ENCODE peak calls at places on chromosomes 4 and X, in four cellular contexts. H is IMR-90, O is MM.1S, B is H9. U is an unnamed sample. For H3K27me3 and H3K4me1, the result is how much of the 10 kb centered on the place peaks cover.

GRCh38 chr4:177051473-177052060 is 258.1 kb upstream of the NEIL3 start:
- DNase-seq in H (peak), B (peak), O (peak), U (peak)

GRCh38 chr4:86565641-86566040 is 28.5 kb upstream of the PTPN13 start:
- DNase-seq in O (no peak), H (no peak), B (no peak), U (no peak)

GRCh38 chr4:155759372-155760252 is 791 bp downstream of the GUCY1B1 start:
- DNase-seq in O (peak), H (peak), B (peak), U (peak)

GRCh38 chr4:72031868-72032619 is at the start of gene NPFFR2:
- DNase-seq in H (no peak), O (no peak), B (peak), U (peak)

GRCh38 chr4:61299316-61299715 is 99.2 kb downstream of the ADGRL3 start:
- DNase-seq in B (no peak), H (no peak), O (no peak), U (no peak)

GRCh38 chr4:8219236-8219635 is 20.1 kb downstream of the SH3TC1 start:
- DNase-seq in O (no peak), H (no peak), B (no peak), U (no peak)

GRCh38 chr4:6855692-6856297 is 53.8 kb upstream of the TBC1D14 start:
- DNase-seq in O (no peak), B (no peak), H (peak), U (peak)

GRCh38 chr4:73528171-73528570 is 46.6 kb downstream of the AFM start:
- DNase-seq in O (no peak), H (no peak), B (no peak), U (no peak)

GRCh38 chrX:123324628-123325027 is 140.6 kb downstream of the GRIA3 start:
- DNase-seq in H (no peak), B (no peak), O (no peak), U (no peak)

GRCh38 chrX:29580560-29580959 is 634.8 kb upstream of the MAGEB2 start:
- DNase-seq in O (no peak), H (no peak), B (no peak), U (no peak)

GRCh38 chrX:118360429-118361125 is 14.7 kb downstream of the WDR44 start:
- DNase-seq in B (no peak), H (peak), O (no peak), U (peak)

GRCh38 chrX:110315541-110315940 is 2.3 kb downstream of the AMMECR1 start:
- DNase-seq in H (no peak), B (no peak), O (no peak), U (no peak)

GRCh38 chr4:182306792-182307507 is 63.7 kb downstream of the TENM3 start:
- DNase-seq in O (no peak), H (peak), B (no peak), U (no peak)

GRCh38 chr4:34953145-34953799 is 1291.0 kb downstream of the ARAP2 start:
- DNase-seq in O (no peak), B (peak), H (no peak), U (no peak)

GRCh38 chr4:61795998-61796397 is 595.9 kb downstream of the ADGRL3 start:
- DNase-seq in H (no peak), O (no peak), B (no peak), U (no peak)

GRCh38 chr4:25174674-25175073 is 14.4 kb upstream of the SEPSECS start:
- DNase-seq in B (no peak), H (peak), O (no peak), U (peak)

GRCh38 chr4:102759835-102760644 is 728 bp downstream of the MANBA start:
- DNase-seq in H (peak), O (no peak), B (no peak), U (peak)

GRCh38 chr4:1294424-1294823 is 4.7 kb downstream of the MAEA start:
- DNase-seq in B (no peak), H (no peak), O (no peak), U (no peak)
- H3K4me2 ChIP-seq in B (no peak), H (no peak), O (no peak), U (no peak)

GRCh38 chr4:151942971-151943370 is 182.2 kb upstream of the GATB start:
- DNase-seq in H (no peak), B (no peak), O (no peak), U (no peak)

GRCh38 chr4:151940290-151940689 is 179.5 kb upstream of the GATB start:
- DNase-seq in H (no peak), B (no peak), O (peak), U (no peak)

GRCh38 chr4:151935411-151935810 is 174.6 kb upstream of the GATB start:
- DNase-seq in H (no peak), O (no peak), B (no peak), U (no peak)

GRCh38 chr4:151940926-151941617 is 180.3 kb upstream of the GATB start:
- DNase-seq in H (no peak), B (no peak), O (no peak), U (no peak)

DNA sequence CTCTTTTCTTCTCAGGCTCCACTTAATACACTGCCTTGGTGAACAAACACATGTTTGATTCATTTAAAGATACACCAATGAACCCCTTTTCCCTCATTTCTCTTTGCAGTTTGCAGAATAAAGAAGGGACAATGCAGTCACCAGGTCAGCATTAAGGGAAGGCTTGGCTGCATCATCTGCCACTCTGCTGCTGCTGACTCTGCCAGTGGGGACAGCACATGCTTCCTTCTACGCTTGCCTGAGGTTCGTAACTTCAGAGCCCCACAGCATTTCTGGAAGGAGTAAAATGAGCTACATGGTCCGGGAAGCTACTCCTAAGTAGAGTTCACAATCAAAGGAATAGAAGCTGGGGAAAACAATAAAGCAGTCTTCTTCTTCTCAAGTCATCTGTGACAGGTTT is 178.9 kb upstream of the GATB start:
- DNase-seq in O (no peak), H (no peak), B (no peak), U (no peak)
- H3K27me3 ChIP-seq in O (under half), H (under half), B (under half), U (under half)

GRCh38 chr4:184819786-184820185 is 6.0 kb downstream of the ACSL1 start:
- DNase-seq in B (no peak), H (no peak), O (no peak), U (no peak)
- H3K4me1 ChIP-seq in B (under half), H (under half), O (under half), U (under half)

GRCh38 chrX:39309721-39310152 is 508.5 kb downstream of the MID1IP1 start:
- DNase-seq in O (no peak), B (no peak), H (no peak), U (peak)

GRCh38 chrX:39313149-39313548 is 511.9 kb downstream of the MID1IP1 start:
- DNase-seq in H (no peak), O (no peak), B (no peak), U (no peak)

GRCh38 chrX:39309018-39309620 is 507.9 kb downstream of the MID1IP1 start:
- DNase-seq in O (no peak), B (no peak), H (no peak), U (peak)

GRCh38 chrX:39310925-39311324 is 509.7 kb downstream of the MID1IP1 start:
- DNase-seq in B (no peak), O (no peak), H (no peak), U (no peak)

GRCh38 chrX:39311646-39312045 is 510.4 kb downstream of the MID1IP1 start:
- DNase-seq in H (no peak), O (no peak), B (no peak), U (no peak)
- H3K4me2 ChIP-seq in H (no peak), O (no peak), B (no peak), U (no peak)

GRCh38 chrX:139077303-139078131 is 366.0 kb upstream of the FGF13 start:
- DNase-seq in H (no peak), B (no peak), O (no peak), U (peak)

GRCh38 chrX:139078342-139078741 is 366.8 kb upstream of the FGF13 start:
- DNase-seq in O (no peak), B (no peak), H (no peak), U (no peak)

GRCh38 chrX:139081965-139082364 is 370.4 kb upstream of the FGF13 start:
- DNase-seq in H (no peak), O (no peak), B (no peak), U (no peak)

GRCh38 chrX:139078761-139079160 is 367.2 kb upstream of the FGF13 start:
- DNase-seq in H (no peak), B (no peak), O (no peak), U (no peak)

GRCh38 chrX:139079789-139080188 is 368.3 kb upstream of the FGF13 start:
- DNase-seq in O (no peak), H (no peak), B (no peak), U (no peak)
- H3K27me3 ChIP-seq in O (under half), H (under half), B (under half), U (under half)

GRCh38 chr4:15482346-15482745 is 12.7 kb downstream of the CC2D2A start:
- DNase-seq in H (no peak), B (no peak), O (no peak), U (no peak)

GRCh38 chr4:15479913-15480185 is 10.2 kb downstream of the CC2D2A start:
- DNase-seq in H (peak), B (no peak), O (no peak), U (peak)

GRCh38 chr4:15478724-15479088 is 9.0 kb downstream of the CC2D2A start:
- DNase-seq in B (peak), O (no peak), H (no peak), U (no peak)

GRCh38 chr4:15479089-15479912 is 9.6 kb downstream of the CC2D2A start:
- DNase-seq in H (peak), B (peak), O (peak), U (peak)

DNA sequence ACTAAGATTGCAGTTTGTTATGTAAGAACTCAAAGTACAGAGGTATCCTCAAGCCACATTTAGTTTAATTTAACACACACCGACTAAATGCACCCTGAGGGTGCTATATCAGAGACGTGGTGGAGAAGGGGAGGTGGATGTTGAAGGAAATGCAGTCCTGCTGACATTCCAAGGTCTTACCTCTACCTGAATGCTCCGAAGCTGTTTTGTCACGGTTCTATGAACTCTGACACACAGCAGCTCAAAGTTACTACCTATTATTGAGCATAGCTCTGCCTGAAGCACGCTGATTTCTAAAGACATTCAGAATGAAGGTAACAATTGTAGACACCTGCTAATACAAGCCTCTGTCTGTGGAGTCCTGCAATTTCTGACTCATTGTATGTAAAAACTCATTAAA is 6.7 kb downstream of the CC2D2A start:
- DNase-seq in B (no peak), O (no peak), H (no peak), U (no peak)
- H3K4me1 ChIP-seq in B (under half), O (under half), H (under half), U (under half)

DNA sequence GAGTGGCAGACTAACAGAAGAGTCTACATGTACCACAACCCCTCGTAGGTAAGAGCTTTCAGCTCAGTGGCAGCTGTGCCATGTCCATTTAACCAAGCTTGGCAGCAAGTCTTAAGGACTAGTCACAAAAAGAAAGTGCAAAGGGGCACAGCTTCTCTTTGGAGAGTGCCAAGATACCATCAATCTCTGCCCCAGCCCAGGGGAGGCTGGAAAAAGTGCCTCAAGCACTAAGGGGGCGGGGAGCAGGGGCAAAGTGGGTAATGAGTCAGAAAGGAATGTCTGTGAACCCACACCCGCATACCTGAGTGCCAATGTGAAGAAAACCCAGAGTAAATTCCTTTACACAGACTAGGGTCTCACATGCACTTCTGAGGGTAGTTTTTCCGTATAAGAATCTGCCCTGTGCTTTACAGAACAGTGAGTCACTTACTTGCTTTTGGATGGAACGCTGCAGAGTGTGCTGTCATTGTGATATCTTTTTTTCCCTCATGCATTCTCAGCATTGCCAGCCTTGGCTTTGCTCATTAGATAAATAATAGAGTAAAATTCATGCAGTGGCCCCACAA is 219.8 kb downstream of the ZNF674 start:
- DNase-seq in H (peak), O (no peak), B (peak), U (peak)
- H3K4me2 ChIP-seq in H (no peak), O (no peak), B (peak), U (no peak)

GRCh38 chr4:118356731-118357130 is 3.9 kb upstream of the PRSS12 start:
- DNase-seq in B (no peak), H (peak), O (no peak), U (no peak)

GRCh38 chr4:118352843-118353373 is at the start of gene PRSS12:
- DNase-seq in H (peak), B (peak), O (peak), U (peak)

GRCh38 chr4:118353452-118353851 is 649 bp upstream of the PRSS12 start:
- DNase-seq in O (no peak), H (no peak), B (no peak), U (no peak)

GRCh38 chr4:118351851-118352827 is 664 bp downstream of the PRSS12 start:
- DNase-seq in B (peak), H (peak), O (no peak), U (peak)

GRCh38 chr4:118354913-118355312 is 2.1 kb upstream of the PRSS12 start:
- DNase-seq in B (no peak), H (no peak), O (no peak), U (no peak)
- H3K27me3 ChIP-seq in B (under half), H (under half), O (under half), U (under half)

U was measured in mesenchymal stem cell.